ENCODE peak calls at places on chromosomes 2 and 18, in four cellular contexts. J, X, C and T are unnamed samples.

GRCh38 chr2:238596571-238597551 is 170.1 kb downstream of the ASB1 start:
- DNase-seq in C (peak), J (no peak), X (peak), T (peak)

GRCh38 chr18:79326413-79327198 is 69.1 kb upstream of the NFATC1 start:
- DNase-seq in C (no peak), J (no peak), X (peak), T (no peak)

GRCh38 chr2:168951871-168952270 is 50.8 kb downstream of the G6PC2 start:
- DNase-seq in X (no peak), C (no peak), J (no peak), T (no peak)

GRCh38 chr2:164655750-164656149 is 34.5 kb upstream of the GRB14 start:
- DNase-seq in J (no peak), X (peak), C (no peak), T (no peak)

GRCh38 chr2:86033751-86034680 is 71.7 kb downstream of the POLR1A start:
- DNase-seq in J (no peak), C (peak), X (no peak), T (no peak)

GRCh38 chr2:177606636-177607035 is 214.1 kb downstream of the AGPS start:
- DNase-seq in J (no peak), C (no peak), X (peak), T (no peak)

GRCh38 chr2:45069711-45070664 is 60.7 kb upstream of the SIX2 start:
- DNase-seq in C (no peak), X (peak), J (no peak), T (no peak)

GRCh38 chr2:238158807-238159539 is at the start of gene ERFE:
- DNase-seq in X (peak), J (no peak), C (no peak), T (peak)

GRCh38 chr2:60409207-60409871 is 144.1 kb downstream of the BCL11A start:
- DNase-seq in C (no peak), X (no peak), J (no peak), T (no peak)

GRCh38 chr2:232387451-232388171 is 9.1 kb downstream of the ALPP start:
- DNase-seq in J (no peak), X (no peak), C (no peak), T (no peak)
- H3K4me3 ChIP-seq in J (no peak), X (no peak), C (no peak), T (no peak)

DNA sequence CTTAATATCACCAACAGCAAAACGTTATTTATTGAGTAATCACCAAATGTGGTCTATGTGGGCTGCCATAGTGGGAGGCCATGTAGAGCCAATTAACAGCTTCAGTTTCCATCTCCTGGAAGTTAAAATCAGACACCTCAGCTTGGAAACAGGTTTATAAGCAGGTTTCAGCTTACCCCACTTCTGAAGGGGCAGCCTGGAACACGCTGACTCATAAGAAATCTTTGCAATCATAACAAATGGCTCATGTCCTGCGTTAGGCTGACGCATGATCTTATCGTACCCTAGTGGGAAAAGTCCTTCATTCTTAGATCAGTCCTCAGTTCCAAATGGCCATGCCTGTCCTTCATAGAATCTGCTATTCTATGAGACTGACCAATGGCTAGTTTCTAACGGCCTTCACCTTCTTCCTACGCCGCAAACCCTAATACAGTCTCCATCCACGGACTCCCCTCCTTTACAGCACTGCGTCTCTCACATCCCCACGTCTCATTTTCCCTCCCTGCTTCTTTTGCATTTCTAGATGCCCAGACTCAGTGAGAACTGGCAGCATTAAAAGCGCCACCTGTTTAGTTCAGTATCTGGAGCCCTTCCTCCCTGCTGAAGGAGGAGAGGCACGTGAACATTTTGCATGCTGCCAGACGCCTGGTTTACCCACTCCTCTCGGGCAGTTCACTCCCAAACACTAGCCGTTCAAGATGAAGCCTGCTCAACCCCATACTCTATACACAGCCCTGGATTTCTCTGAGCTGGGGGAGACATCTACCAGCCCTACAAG is 24.2 kb upstream of the BZW1 start:
- DNase-seq in J (no peak), X (peak), C (no peak), T (peak)
- H3K4me3 ChIP-seq in J (no peak), X (no peak), C (no peak), T (no peak)

GRCh38 chr18:76981388-76981968 is 151.1 kb downstream of the MBP start:
- DNase-seq in J (no peak), C (no peak), X (no peak), T (no peak)

GRCh38 chr18:76980663-76981387 is 151.8 kb downstream of the MBP start:
- DNase-seq in C (no peak), X (no peak), J (no peak), T (no peak)

GRCh38 chr18:76979111-76979751 is 153.4 kb downstream of the MBP start:
- DNase-seq in J (no peak), X (no peak), C (no peak), T (no peak)

GRCh38 chr18:76978616-76979015 is 154.0 kb downstream of the MBP start:
- DNase-seq in J (no peak), X (no peak), C (no peak), T (no peak)

GRCh38 chr18:76979906-76980305 is 152.7 kb downstream of the MBP start:
- DNase-seq in C (no peak), X (no peak), J (peak), T (no peak)
- H3K4me3 ChIP-seq in C (no peak), X (no peak), J (no peak), T (no peak)

DNA sequence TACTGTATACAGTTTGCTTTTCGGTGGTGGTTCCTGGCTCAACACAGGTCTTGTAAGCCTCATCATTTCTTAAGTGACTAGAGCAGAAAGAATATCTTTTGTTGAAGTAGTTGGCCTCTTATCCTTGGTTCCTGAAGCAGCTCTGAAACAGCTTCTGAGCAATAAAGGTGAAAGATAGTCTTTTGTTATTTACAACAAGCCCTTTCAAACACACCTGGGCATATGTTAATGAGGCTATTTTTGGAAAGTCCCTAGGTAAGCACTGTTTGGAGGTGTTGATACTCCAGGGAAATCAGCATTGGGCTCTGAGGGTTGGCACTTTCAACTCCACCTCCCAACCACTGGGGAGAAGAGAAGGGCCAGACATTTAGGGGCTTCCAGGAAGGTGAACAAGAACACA is 211.0 kb downstream of the MCFD2 start:
- DNase-seq in J (no peak), X (no peak), C (no peak), T (no peak)
- H3K4me3 ChIP-seq in J (no peak), X (no peak), C (no peak), T (no peak)

DNA sequence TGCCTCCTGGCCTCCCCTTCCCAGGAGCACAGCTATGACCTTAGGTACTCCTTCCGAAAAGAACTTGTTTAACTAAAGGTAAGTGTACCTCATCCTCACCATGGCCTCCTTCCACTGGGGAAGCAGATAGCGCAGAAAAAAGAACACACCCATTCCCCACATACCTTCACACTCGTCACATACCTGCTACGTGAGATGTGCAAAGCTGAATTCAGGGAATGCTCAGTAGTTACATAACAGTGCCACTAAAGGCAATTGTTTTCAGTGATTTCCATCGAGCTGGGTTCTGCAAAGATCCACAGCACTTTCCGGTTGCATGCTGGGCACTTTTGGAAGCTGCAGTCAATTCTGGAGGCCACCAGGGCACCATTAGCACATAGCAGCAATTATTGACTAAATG is 41.1 kb downstream of the PAX8 start:
- DNase-seq in J (no peak), C (no peak), X (no peak), T (no peak)
- H3K4me3 ChIP-seq in J (no peak), C (no peak), X (no peak), T (no peak)

DNA sequence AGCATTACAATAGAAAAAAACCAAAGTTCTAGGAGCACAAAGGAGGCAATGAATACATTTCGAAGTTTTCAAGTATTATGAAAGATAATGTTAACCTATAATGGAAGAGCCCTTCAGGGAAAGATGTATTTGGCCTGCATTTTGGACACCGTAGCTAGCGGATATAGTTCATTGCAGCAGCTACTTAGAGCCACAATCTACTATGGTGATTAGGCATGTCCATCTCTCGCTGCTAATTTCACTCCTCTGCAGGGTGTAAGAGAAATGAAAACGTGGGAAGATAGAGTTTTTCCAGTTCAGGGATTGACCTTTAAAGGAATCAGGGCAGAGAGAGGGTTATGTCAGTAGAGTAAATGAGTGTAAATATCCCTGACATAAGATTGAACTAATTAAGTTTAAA is 8.5 kb upstream of the CAVIN2 start:
- DNase-seq in C (no peak), J (no peak), X (no peak), T (no peak)
- H3K4me3 ChIP-seq in C (no peak), J (no peak), X (no peak), T (no peak)

GRCh38 chr2:101303688-101304087 is 4.8 kb downstream of the RNF149 start:
- DNase-seq in J (no peak), X (no peak), C (no peak), T (no peak)
- H3K4me3 ChIP-seq in J (no peak), X (no peak), C (no peak), T (no peak)

GRCh38 chr2:72141881-72142742 is 5.5 kb downstream of the CYP26B1 start:
- DNase-seq in C (no peak), J (peak), X (no peak), T (no peak)
- H3K4me3 ChIP-seq in C (no peak), J (peak), X (no peak), T (no peak)